ENCODE peak calls at places on chromosomes 11 and 22, in eight cellular contexts. O is RWPE1, B is chondrocyte, H is colonic mucosa, I is nephron progenitor cell, U is upper lobe of right lung, P is IMR-90, A is GM12865. W is an unnamed sample.

GRCh38 chr22:45007946-45008852 is 1.6 kb downstream of the PHF21B start:
- DNase-seq in B (no peak), I (peak), O (no peak), A (no peak), U (no peak), P (no peak), H (no peak), W (peak)

GRCh38 chr22:19419086-19419463 is 12.5 kb downstream of the HIRA start:
- DNase-seq in U (no peak), B (no peak), A (no peak), P (no peak), H (no peak), O (no peak), I (no peak), W (peak)

GRCh38 chr11:43515090-43515489 is 156.4 kb downstream of the TTC17 start:
- DNase-seq in P (no peak), B (no peak), O (no peak), U (no peak), H (no peak), I (peak), A (peak), W (no peak)

GRCh38 chr11:117819096-117820040 is 5.2 kb downstream of the FXYD2 start:
- DNase-seq in I (peak), A (peak), U (no peak), O (no peak), P (peak), B (peak), H (peak), W (no peak)

GRCh38 chr22:46355996-46356471 is 20.5 kb downstream of the TRMU start:
- DNase-seq in P (no peak), I (no peak), H (no peak), A (no peak), B (no peak), U (peak), O (no peak), W (no peak)

GRCh38 chr22:23088199-23088604 is 17.9 kb downstream of the GNAZ start:
- DNase-seq in O (no peak), P (no peak), A (no peak), B (no peak), H (no peak), I (no peak), U (no peak), W (no peak)

GRCh38 chr11:31509017-31509411 is 408 bp downstream of the IMMP1L start:
- DNase-seq in I (no peak), A (peak), O (no peak), P (no peak), U (no peak), B (no peak), H (peak), W (peak)

GRCh38 chr11:98099371-98099770 is 921.4 kb upstream of the CNTN5 start:
- DNase-seq in O (no peak), U (no peak), I (no peak), B (no peak), H (no peak), A (no peak), P (no peak), W (no peak)

GRCh38 chr11:128648711-128649110 is 45.2 kb upstream of the FLI1 start:
- DNase-seq in B (no peak), U (no peak), A (no peak), H (no peak), P (no peak), I (no peak), O (no peak), W (no peak)

GRCh38 chr22:19957445-19957844 is 15.8 kb upstream of the TXNRD2 start:
- DNase-seq in P (no peak), O (no peak), H (no peak), I (no peak), B (peak), U (no peak), A (no peak), W (no peak)

GRCh38 chr22:44451016-44451415 is 47.0 kb downstream of the RTL6 start:
- DNase-seq in H (no peak), O (no peak), U (peak), B (no peak), A (no peak), P (no peak), I (no peak), W (no peak)

DNA sequence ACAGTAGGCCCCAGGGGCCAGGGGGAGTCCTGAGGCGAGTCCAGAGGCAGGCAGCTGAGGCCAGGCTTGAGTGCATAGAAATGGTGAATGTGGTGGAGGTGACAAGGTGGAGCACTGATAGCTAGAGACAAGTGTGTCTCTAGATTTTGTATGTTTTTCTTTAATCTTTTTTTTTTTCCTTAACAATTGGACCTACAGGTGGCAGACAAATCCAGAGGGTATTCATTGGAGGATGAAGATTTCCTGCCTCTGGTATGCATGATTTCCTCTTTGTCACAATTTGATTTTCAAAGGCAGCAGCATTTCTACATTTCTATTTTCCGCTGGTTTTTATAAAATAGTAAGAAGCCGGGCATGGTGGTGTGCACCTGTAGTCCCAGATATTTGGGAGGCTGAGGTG is 47.7 kb upstream of the DKK3 start:
- DNase-seq in O (no peak), H (no peak), A (no peak), P (no peak), U (no peak), B (no peak), I (no peak), W (no peak)
- TF ChIP-seq CTCF in O (no peak), H (no peak), A (no peak), P (peak), U (no peak), B (peak), I (no peak), W (no peak)

DNA sequence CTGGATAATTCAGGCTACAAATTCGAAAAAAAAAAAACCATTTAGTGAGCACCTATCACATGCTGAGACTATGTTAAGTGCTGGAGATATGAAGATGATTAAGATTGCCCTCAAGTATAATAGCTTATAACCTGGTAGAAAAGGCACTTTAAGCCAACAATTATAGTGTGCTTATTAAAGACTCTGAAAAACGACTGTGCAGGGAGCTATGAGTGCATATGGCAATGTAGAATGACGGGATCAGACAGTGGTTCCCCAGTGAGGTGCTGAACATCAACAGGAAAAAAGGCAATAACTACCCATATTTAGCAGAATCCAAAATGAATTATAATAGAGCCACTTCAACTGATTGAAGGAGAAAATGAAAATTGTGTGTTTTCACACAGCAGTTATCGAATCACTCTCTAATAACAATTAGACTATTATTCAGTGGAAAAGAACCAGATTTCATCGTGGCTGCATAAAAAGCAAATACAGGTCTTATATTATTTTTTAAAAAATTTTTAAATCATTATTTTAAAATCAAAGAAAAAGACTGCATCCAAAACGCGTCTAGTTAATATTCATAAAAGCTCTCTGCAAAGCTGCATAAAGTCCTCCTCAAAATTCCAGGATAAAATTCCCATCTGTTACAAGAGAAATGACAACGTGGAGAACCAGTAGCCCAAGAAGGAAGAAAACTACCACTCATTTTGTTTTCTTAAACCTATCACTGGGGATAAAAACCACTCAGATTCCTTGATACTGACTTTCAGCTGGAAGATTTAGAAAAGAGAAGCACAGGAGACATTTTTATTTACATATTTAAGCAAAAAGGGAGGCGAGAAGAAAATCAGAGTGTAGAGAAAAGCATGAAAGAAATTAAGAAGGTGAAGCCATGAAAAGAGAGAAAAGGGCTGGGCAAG is 1.1 kb downstream of the MTMR2 start:
- DNase-seq in O (no peak), U (no peak), I (no peak), H (no peak), A (no peak), P (no peak), B (no peak), W (no peak)
- TF ChIP-seq CTCF in O (no peak), U (no peak), I (no peak), H (no peak), A (no peak), P (no peak), B (no peak), W (no peak)

DNA sequence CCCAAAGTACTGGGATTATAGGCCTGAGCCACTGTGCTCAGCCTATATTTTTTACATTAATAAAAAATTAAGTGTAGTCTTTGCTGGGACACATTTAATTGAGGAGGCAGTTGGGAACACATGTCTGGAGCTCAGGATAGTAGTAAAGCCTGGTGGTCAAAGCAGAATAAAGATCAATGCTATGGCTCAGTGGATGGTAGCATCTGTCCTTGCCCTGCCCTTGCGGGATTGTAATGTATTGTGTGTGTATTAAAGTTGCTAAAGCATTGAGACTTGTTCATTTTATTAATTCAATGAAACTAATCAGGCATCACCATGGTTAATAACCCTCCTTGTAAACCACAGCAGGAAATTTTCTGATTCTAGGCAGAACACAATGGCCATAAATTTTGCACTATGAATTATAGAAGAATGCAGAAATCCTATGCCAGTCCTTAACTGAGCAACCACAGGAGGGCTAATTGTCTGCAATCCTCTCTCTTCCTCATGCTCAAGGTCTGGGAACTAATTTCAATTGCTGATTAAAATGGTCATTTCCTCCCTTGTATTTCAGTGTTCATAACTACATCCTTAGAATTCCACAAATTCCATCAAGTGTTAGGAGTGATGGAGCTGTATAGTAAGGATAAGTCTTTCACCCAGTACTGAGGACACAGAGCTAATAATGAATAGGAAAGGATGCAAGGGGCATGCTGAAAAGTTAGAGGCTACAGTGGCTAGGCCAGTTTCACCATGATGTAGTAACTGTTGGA is 403.2 kb upstream of the DDI1 start:
- DNase-seq in H (no peak), A (no peak), O (no peak), P (peak), U (no peak), B (no peak), I (no peak), W (no peak)
- TF ChIP-seq CTCF in H (no peak), A (no peak), O (no peak), P (no peak), U (no peak), B (no peak), I (no peak), W (no peak)

DNA sequence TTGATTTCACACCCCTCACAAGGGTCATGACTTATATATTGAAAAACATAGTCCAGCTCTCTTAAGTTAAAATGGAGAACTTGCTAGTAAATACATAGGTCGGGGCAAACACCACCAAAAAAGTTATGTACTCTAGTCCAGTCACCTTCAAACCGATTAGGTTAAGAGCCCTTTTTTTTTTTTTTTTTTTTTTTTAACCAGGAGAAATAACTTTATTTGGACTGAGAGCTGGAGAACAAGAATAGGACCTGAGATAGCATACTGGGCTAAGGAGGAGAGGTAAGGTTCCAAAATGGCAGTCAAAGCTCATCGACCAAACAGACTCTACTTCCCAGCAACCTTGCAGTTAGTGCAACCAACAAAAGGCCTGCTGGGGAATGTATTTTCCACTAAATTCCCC is 3.9 kb downstream of the TMEM41B start:
- DNase-seq in A (no peak), P (no peak), U (no peak), O (no peak), B (no peak), H (no peak), I (no peak), W (no peak)
- TF ChIP-seq CTCF in A (no peak), P (no peak), U (no peak), O (no peak), B (no peak), H (no peak), I (no peak), W (no peak)

GRCh38 chr22:24496661-24497060 is 1.5 kb downstream of the UPB1 start:
- DNase-seq in P (no peak), H (no peak), I (no peak), A (no peak), U (no peak), O (no peak), B (no peak), W (no peak)

GRCh38 chr22:24499706-24500105 is 4.6 kb downstream of the UPB1 start:
- DNase-seq in O (no peak), A (no peak), P (no peak), H (no peak), B (no peak), U (no peak), I (no peak), W (no peak)

GRCh38 chr22:24497879-24498278 is 2.7 kb downstream of the UPB1 start:
- DNase-seq in O (no peak), H (no peak), B (no peak), U (no peak), A (no peak), I (no peak), P (no peak), W (no peak)

GRCh38 chr22:24500251-24500820 is 5.2 kb downstream of the UPB1 start:
- DNase-seq in B (peak), I (no peak), A (no peak), U (no peak), P (no peak), H (no peak), O (peak), W (no peak)

DNA sequence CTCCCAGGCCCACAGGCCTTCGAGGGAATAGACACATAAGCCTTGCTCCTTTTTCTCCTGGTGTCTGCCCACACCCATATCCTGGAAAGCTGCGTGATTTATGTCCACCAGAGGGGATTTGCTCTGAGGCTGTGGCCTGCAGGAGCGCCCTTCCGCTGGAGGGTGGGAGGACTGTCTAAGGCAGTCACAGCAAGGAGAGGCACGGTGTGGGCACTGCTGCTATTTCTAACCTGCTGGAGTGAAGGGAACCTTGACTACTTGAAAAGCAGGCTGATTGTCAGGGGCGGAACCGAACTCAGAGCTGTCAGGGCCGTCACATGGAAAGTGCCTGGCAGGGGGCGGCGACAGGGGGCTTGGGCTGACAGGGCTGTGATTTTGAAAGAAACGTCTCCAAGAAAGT is 3.7 kb downstream of the UPB1 start:
- DNase-seq in U (peak), A (no peak), O (no peak), H (no peak), B (peak), P (no peak), I (peak), W (no peak)
- TF ChIP-seq CTCF in U (no peak), A (no peak), O (no peak), H (no peak), B (no peak), P (no peak), I (no peak), W (no peak)

GRCh38 chr11:119484741-119485605 is 62.0 kb upstream of the THY1 start:
- DNase-seq in H (no peak), B (peak), A (peak), I (peak), O (no peak), P (no peak), U (no peak), W (no peak)
- TF ChIP-seq CTCF in H (no peak), B (peak), A (peak), I (no peak), O (no peak), P (peak), U (no peak), W (no peak)

DNA sequence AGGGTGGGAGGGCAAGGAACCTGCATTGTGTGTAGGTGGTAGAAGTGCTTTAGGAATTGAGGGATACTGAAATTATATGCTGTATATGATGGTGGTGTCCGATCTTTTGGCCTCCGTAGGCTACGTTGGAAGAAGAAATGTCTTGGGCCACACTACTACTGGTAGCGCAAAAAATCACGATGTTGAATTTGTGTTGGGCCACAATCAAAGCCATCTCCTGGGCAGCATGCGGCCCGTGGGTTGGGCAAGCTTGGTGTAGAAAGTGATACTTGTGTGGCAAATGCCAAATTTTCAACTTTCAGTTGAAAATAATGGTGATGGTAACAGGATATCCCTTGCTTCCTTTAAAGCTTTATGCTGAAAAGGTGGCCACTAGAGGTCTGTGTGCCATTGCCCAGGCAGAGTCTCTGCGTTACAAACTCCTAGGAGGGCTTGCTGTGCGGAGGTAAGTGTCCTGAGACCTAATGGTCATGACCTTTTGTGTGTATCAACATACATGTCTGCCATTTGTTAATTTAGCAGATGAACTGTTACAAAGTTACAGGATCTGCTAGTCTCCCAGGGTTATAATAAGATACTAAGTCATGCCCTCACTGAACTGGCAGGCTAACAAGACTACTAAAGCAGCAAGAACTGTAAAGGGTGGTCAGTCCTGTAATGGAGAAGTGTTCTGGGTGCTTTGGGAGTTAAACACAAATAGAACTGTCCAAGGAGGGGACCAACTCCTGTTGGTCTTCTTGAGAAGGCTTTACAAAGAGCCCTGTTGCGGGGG is 2.9 kb downstream of the RPS3 start:
- DNase-seq in P (no peak), I (no peak), H (no peak), B (no peak), O (no peak), A (no peak), U (no peak), W (no peak)
- TF ChIP-seq CTCF in P (no peak), I (no peak), H (no peak), B (no peak), O (no peak), A (no peak), U (no peak), W (no peak)

GRCh38 chr11:34816698-34817213 is 99.4 kb downstream of the APIP start:
- DNase-seq in H (no peak), B (no peak), U (no peak), A (no peak), O (no peak), I (no peak), P (no peak), W (no peak)
- TF ChIP-seq CTCF in H (no peak), B (no peak), U (no peak), A (no peak), O (no peak), I (no peak), P (no peak), W (no peak)

DNA sequence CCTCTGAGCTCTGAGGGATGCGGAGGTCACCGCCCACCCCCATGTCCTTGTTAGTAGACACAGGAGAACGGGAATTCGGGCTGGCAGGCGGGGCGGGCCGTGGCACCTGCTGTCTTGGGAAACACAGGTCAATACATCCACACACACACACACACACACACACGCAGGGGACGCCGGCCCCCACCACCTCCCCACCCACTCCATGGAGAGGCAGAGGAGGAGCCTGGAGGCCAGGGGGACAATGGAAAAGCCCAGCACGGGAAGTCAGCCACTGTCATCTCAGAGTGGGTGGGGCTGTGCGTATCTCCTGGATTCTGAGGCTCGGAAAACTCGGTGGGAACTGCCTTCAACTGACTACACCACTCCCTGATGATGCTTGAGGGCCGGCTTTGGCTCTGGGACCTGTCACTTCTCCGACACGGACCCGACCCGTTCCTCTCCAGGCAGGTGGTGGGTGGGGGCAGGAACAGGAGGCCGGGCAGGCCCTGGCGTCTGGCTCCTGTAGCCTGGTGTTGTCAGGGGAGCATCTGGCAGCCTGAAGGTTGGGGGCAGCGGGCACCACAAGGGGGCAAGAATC is 18.5 kb upstream of the TMEM184B start:
- DNase-seq in U (no peak), I (no peak), O (no peak), B (no peak), A (no peak), H (peak), P (no peak), W (no peak)
- TF ChIP-seq CTCF in U (no peak), I (no peak), O (no peak), B (no peak), A (no peak), H (no peak), P (no peak), W (no peak)